ENCODE peak calls at places on chromosomes 13 and 19, in seven cellular contexts. D, K, H, N, W, S and Z are unnamed samples.

GRCh38 chr19:33780251-33780650 is 16.4 kb upstream of the KCTD15 start:
- DNase-seq in D (no peak), K (no peak), H (no peak), N (no peak), W (no peak), S (no peak), Z (no peak)

GRCh38 chr13:80716610-80717081 is 375.7 kb upstream of the SPRY2 start:
- DNase-seq in D (peak; percentile 31), K (no peak), H (no peak), N (no peak), W (no peak), S (peak; percentile 37), Z (peak; percentile 16)

GRCh38 chr19:10520652-10521318 is 3.5 kb upstream of the S1PR5 start:
- DNase-seq in D (no peak), K (no peak), H (no peak), N (no peak), W (no peak), S (no peak), Z (no peak)

GRCh38 chr13:28548872-28549271 is 53.9 kb upstream of the FLT1 start:
- DNase-seq in D (no peak), K (peak; percentile 31), H (no peak), N (no peak), W (no peak), S (no peak), Z (no peak)

GRCh38 chr13:95862401-95862800 is 185.5 kb downstream of the DNAJC3 start:
- DNase-seq in D (no peak), K (no peak), H (no peak), N (no peak), W (no peak), S (no peak), Z (no peak)

GRCh38 chr13:112955956-112956355 is 13.1 kb upstream of the MCF2L start:
- DNase-seq in D (no peak), K (no peak), H (no peak), N (no peak), W (no peak), S (no peak), Z (no peak)

GRCh38 chr13:73059460-73060250 is 850 bp downstream of the KLF5 start:
- DNase-seq in D (no peak), K (peak; percentile 87), H (no peak), N (peak; percentile 86), W (peak; percentile 57), S (peak; percentile 58), Z (peak; percentile 57)

GRCh38 chr13:38680912-38681311 is 6.0 kb upstream of the FREM2 start:
- DNase-seq in D (no peak), K (no peak), H (no peak), N (no peak), W (no peak), S (no peak), Z (no peak)

GRCh38 chr19:3224346-3225325 is at the start of gene CELF5:
- DNase-seq in D (peak; percentile 48), K (peak; percentile 91), H (no peak), N (no peak), W (peak; percentile 64), S (no peak), Z (peak; percentile 80)

GRCh38 chr19:18298601-18299000 is 17.2 kb upstream of the JUND start:
- DNase-seq in D (no peak), K (no peak), H (no peak), N (no peak), W (no peak), S (no peak), Z (no peak)

GRCh38 chr13:97566907-97567306 is 132.9 kb downstream of the RAP2A start:
- DNase-seq in D (no peak), K (no peak), H (no peak), N (no peak), W (no peak), S (no peak), Z (no peak)
- TF ChIP-seq CTCF in D (no peak), K (no peak), H (no peak), N (no peak), W (no peak), S (no peak), Z (no peak)

GRCh38 chr19:6753178-6754031 is 13.8 kb downstream of the SH2D3A start:
- DNase-seq in D (peak; percentile 93), K (peak; percentile 97), H (no peak), N (peak; percentile 72), W (peak; percentile 71), S (peak; percentile 46), Z (peak; percentile 86)
- TF ChIP-seq CTCF in D (peak; percentile 30), K (peak; percentile 58), H (peak; percentile 42), N (no peak), W (no peak), S (peak; percentile 38), Z (no peak)

GRCh38 chr13:101473458-101473857 is 21.0 kb downstream of the ITGBL1 start:
- DNase-seq in D (no peak), K (no peak), H (peak; percentile 43), N (no peak), W (no peak), S (peak; percentile 87), Z (no peak)

GRCh38 chr13:101475536-101475935 is 23.1 kb downstream of the ITGBL1 start:
- DNase-seq in D (no peak), K (no peak), H (no peak), N (no peak), W (no peak), S (no peak), Z (no peak)

GRCh38 chr13:101474419-101474957 is 22.0 kb downstream of the ITGBL1 start:
- DNase-seq in D (no peak), K (peak; percentile 80), H (no peak), N (no peak), W (peak; percentile 44), S (peak; percentile 96), Z (peak; percentile 41)
- TF ChIP-seq CTCF in D (no peak), K (peak; percentile 79), H (peak; percentile 58), N (no peak), W (no peak), S (peak; percentile 70), Z (no peak)

DNA sequence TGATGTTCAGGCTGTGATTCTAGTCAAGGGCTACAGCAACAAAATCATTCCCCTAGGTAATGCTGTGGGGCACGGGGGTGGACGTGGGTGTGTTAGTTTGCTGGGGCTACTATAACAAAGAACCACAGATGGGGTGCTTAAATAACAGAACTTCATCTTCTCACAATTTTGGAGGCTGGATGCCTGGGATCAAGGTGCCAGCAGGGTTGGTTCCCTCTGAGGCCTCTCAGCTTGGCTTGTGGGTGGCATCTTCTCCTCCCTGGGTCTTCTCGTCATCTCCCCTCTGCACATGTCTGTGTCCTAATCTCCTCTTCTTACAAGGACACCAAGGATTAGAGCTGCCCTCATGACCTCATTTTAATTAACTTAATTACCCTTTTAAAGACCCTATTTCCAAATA is 114.9 kb downstream of the ESD start:
- DNase-seq in D (no peak), K (no peak), H (no peak), N (no peak), W (no peak), S (no peak), Z (no peak)
- TF ChIP-seq CTCF in D (no peak), K (no peak), H (no peak), N (no peak), W (no peak), S (no peak), Z (no peak)

GRCh38 chr19:43430142-43430710 is 15.5 kb downstream of the TEX101 start:
- DNase-seq in D (peak; percentile 41), K (no peak), H (no peak), N (no peak), W (peak; percentile 42), S (no peak), Z (no peak)
- TF ChIP-seq CTCF in D (no peak), K (peak; percentile 32), H (peak; percentile 20), N (no peak), W (peak; percentile 42), S (no peak), Z (peak; percentile 23)

GRCh38 chr19:12789904-12790619 is 1.2 kb upstream of the JUNB start:
- DNase-seq in D (peak; percentile 93), K (peak; percentile 99), H (no peak), N (peak; percentile 97), W (peak; percentile 88), S (peak; percentile 98), Z (peak; percentile 96)

GRCh38 chr19:12790628-12791344 is 500 bp upstream of the JUNB start:
- DNase-seq in D (peak; percentile 55), K (peak; percentile 31), H (no peak), N (no peak), W (no peak), S (no peak), Z (no peak)

GRCh38 chr19:12792853-12793289 is 1.6 kb downstream of the JUNB start:
- DNase-seq in D (peak; percentile 59), K (no peak), H (no peak), N (no peak), W (no peak), S (no peak), Z (no peak)

GRCh38 chr19:12792048-12792852 is 964 bp downstream of the JUNB start:
- DNase-seq in D (peak; percentile 79), K (peak; percentile 76), H (no peak), N (peak; percentile 73), W (peak; percentile 53), S (peak; percentile 45), Z (peak; percentile 88)

DNA sequence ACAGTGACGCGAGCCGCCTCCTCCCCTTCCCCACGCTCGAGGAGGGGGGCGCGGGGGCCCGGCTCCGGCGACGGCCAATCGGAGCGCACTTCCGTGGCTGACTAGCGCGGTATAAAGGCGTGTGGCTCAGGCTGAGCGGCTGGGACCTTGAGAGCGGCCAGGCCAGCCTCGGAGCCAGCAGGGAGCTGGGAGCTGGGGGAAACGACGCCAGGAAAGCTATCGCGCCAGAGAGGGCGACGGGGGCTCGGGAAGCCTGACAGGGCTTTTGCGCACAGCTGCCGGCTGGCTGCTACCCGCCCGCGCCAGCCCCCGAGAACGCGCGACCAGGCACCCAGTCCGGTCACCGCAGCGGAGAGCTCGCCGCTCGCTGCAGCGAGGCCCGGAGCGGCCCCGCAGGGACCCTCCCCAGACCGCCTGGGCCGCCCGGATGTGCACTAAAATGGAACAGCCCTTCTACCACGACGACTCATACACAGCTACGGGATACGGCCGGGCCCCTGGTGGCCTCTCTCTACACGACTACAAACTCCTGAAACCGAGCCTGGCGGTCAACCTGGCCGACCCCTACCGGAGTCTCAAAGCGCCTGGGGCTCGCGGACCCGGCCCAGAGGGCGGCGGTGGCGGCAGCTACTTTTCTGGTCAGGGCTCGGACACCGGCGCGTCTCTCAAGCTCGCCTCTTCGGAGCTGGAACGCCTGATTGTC is at the start of gene JUNB:
- DNase-seq in D (peak; percentile 98), K (peak; percentile 90), H (no peak), N (peak; percentile 97), W (peak; percentile 94), S (peak; percentile 98), Z (peak; percentile 93)
- TF ChIP-seq CTCF in D (no peak), K (peak; percentile 12), H (no peak), N (no peak), W (no peak), S (no peak), Z (no peak)

DNA sequence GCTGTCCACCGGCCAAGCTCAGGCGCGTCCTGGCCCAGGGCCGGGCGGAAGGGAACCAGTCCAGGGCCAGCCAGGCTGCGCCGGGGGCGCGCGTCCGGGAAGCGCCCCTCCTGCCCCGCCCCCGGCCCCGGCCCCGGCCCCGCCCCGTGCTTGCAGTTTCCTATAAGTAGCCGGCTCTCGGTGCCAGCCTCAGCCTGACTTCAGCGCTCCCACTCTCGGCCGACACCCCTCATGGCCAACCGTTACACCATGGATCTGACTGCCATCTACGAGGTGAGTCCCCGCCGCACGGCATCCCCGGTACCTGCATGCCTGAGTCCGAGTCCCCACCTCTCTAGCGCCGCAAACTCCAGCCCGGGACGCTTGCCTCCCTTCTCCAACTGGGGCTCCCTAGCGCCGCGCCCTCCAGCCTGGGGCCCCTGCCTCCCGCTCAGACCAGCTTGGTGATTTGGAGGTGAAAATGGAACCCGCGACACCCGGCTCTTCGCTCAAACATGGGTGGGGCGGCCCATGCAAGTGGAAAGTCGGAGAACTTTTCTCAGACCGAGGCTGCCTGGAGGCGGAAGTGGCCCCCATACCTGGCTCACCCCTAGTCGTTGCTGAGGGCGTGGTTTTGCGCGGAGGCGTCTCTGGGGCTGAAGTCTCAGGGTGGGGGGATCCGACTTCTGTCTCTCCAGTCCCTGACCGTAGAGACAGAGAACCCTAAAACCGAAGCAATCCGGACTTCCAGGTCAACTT is at the start of gene ZFP36:
- DNase-seq in D (peak; percentile 96), K (peak; percentile 89), H (no peak), N (peak; percentile 86), W (peak; percentile 85), S (peak; percentile 82), Z (peak; percentile 73)
- TF ChIP-seq CTCF in D (no peak), K (no peak), H (no peak), N (no peak), W (no peak), S (peak; percentile 2), Z (no peak)